ENCODE peak calls at places on chromosomes 13 and 19, in four cellular contexts. R is HCT116, B is K562, H is Panc1. V is an unnamed sample.

GRCh38 chr19:918481-919156 is 1.5 kb downstream of the KISS1R start:
- DNase-seq in R (no peak), B (no peak), H (no peak), V (no peak)

GRCh38 chr13:38872693-38873092 is 117.9 kb downstream of the STOML3 start:
- DNase-seq in R (peak; percentile 42), H (peak; percentile 13), B (peak; percentile 39), V (peak; percentile 35)

GRCh38 chr13:112744306-112745021 is 54.6 kb downstream of the ATP11A start:
- DNase-seq in B (no peak), H (no peak), R (no peak), V (no peak)

GRCh38 chr19:48997972-48998371 is 4.3 kb downstream of the RUVBL2 start:
- DNase-seq in B (peak; percentile 69), R (peak; percentile 62), H (no peak), V (peak; percentile 73)

GRCh38 chr19:13622727-13623126 is 116.4 kb upstream of the CACNA1A start:
- DNase-seq in B (no peak), H (no peak), R (no peak), V (no peak)

GRCh38 chr19:632228-633067 is 889 bp downstream of the POLRMT start:
- DNase-seq in B (peak; percentile 71), R (no peak), H (no peak), V (peak; percentile 67)

GRCh38 chr19:18419699-18420460 is 682 bp downstream of the SSBP4 start:
- DNase-seq in B (peak; percentile 34), H (no peak), R (no peak), V (peak; percentile 55)

GRCh38 chr19:24101459-24102122 is 14.6 kb downstream of the ZNF254 start:
- DNase-seq in R (no peak), B (no peak), H (no peak), V (no peak)

GRCh38 chr13:73870036-73870741 is 264.0 kb downstream of the KLF12 start:
- DNase-seq in H (no peak), R (no peak), B (no peak), V (no peak)

GRCh38 chr19:31349160-31349881 is at the start of gene TSHZ3:
- DNase-seq in H (no peak), B (peak; percentile 14), R (no peak), V (no peak)

GRCh38 chr13:58097831-58098230 is 466.3 kb downstream of the PCDH17 start:
- DNase-seq in B (no peak), R (no peak), H (no peak), V (no peak)

GRCh38 chr13:22082437-22083100 is 411.7 kb downstream of the FGF9 start:
- DNase-seq in B (no peak), H (no peak), R (no peak), V (no peak)

GRCh38 chr13:42086582-42086981 is 38.1 kb downstream of the DGKH start:
- DNase-seq in B (no peak), R (no peak), H (no peak), V (no peak)

GRCh38 chr19:34226036-34226435 is 28.3 kb upstream of the GARRE1 start:
- DNase-seq in H (no peak), R (no peak), B (no peak), V (no peak)

GRCh38 chr19:35045667-35046300 is 4.3 kb downstream of the HPN start:
- DNase-seq in B (peak; percentile 76), R (no peak), H (no peak), V (no peak)

GRCh38 chr13:99086869-99087129 is 108.9 kb upstream of the DOCK9 start:
- DNase-seq in H (no peak), R (no peak), B (no peak), V (no peak)

GRCh38 chr13:38905861-38906260 is 84.8 kb downstream of the STOML3 start:
- DNase-seq in R (no peak), H (no peak), B (no peak), V (no peak)

GRCh38 chr13:28470286-28470685 is 24.6 kb downstream of the FLT1 start:
- DNase-seq in B (no peak), H (no peak), R (no peak), V (no peak)

GRCh38 chr13:113657851-113658741 is at the start of gene ATP4B:
- DNase-seq in B (no peak), R (no peak), H (no peak), V (no peak)

GRCh38 chr19:8481191-8481590 is 21.2 kb downstream of the PRAM1 start:
- DNase-seq in B (no peak), R (no peak), H (no peak), V (no peak)

GRCh38 chr13:113668491-113668971 is 1.5 kb downstream of the GRK1 start:
- DNase-seq in B (no peak), H (no peak), R (no peak), V (no peak)

GRCh38 chr19:2982556-2982955 is 5.2 kb downstream of the TLE6 start:
- DNase-seq in R (no peak), B (no peak), H (no peak), V (no peak)

GRCh38 chr19:42198676-42199439 is 18.6 kb downstream of the DEDD2 start:
- DNase-seq in H (no peak), R (no peak), B (no peak), V (no peak)

GRCh38 chr13:74287672-74288169 is 153.5 kb upstream of the KLF12 start:
- DNase-seq in B (no peak), R (no peak), H (no peak), V (peak; percentile 89)

GRCh38 chr19:43545276-43545675 is 12.3 kb downstream of the ZNF575 start:
- DNase-seq in B (no peak), H (no peak), R (no peak), V (no peak)

GRCh38 chr19:52898101-52898500 is 666 bp upstream of the ZNF320 start:
- DNase-seq in R (no peak), B (no peak), H (no peak), V (no peak)

GRCh38 chr19:52901842-52902241 is 4.4 kb upstream of the ZNF320 start:
- DNase-seq in H (no peak), B (no peak), R (no peak), V (peak; percentile 14)

GRCh38 chr19:52896431-52897148 is 845 bp downstream of the ZNF320 start:
- DNase-seq in B (peak; percentile 58), H (no peak), R (no peak), V (no peak)

GRCh38 chr19:52897149-52897935 is at the start of gene ZNF320:
- DNase-seq in H (peak; percentile 62), B (peak; percentile 97), R (peak; percentile 85), V (no peak)
- TF ChIP-seq POLR2AphosphoS5 in H (peak; percentile 83), B (peak; percentile 92), R (peak; percentile 86), V (no peak)

GRCh38 chr19:57269515-57270250 is 10.6 kb upstream of the ZNF460 start:
- DNase-seq in B (peak; percentile 12), R (no peak), H (no peak), V (no peak)
- TF ChIP-seq TCF7L2 in B (no peak), R (no peak), H (no peak), V (no peak)

GRCh38 chr19:55301459-55302331 is 17.9 kb downstream of the BRSK1 start:
- DNase-seq in R (peak; percentile 54), B (peak; percentile 99), H (peak; percentile 55), V (peak; percentile 68)
- TF ChIP-seq POLR2AphosphoS5 in R (peak; percentile 22), B (no peak), H (peak; percentile 51), V (peak; percentile 55)

DNA sequence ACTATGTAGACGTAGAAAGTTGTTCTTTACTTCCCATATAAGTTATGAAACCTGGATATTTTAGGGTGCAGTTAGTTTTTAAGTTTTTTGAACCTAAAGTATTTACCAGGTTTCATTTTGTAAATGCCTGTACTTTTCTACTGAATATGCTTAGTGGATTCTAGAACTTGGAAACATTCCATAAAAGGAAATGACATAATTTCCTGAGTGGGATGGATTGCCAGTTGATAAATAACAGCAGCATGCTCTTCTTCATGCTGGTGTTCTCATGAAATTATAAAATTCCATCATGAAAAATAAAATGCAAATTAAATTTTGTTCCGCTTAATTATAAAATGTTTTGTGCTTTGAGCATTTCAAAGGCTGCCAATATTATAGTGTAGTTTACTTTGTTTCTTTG is 362.3 kb upstream of the PCDH20 start:
- DNase-seq in H (no peak), R (no peak), B (no peak), V (no peak)
- TF ChIP-seq TCF7L2 in H (no peak), R (no peak), B (no peak), V (no peak)

GRCh38 chr13:97127842-97128241 is 94.3 kb upstream of the MBNL2 start:
- DNase-seq in R (no peak), B (no peak), H (no peak), V (peak; percentile 40)

GRCh38 chr13:97122381-97122996 is 99.6 kb upstream of the MBNL2 start:
- DNase-seq in H (no peak), B (no peak), R (peak; percentile 85), V (no peak)

GRCh38 chr13:97124237-97124636 is 97.9 kb upstream of the MBNL2 start:
- DNase-seq in H (no peak), R (no peak), B (no peak), V (no peak)

GRCh38 chr13:97125810-97126738 is 96.1 kb upstream of the MBNL2 start:
- DNase-seq in R (no peak), H (no peak), B (no peak), V (no peak)

DNA sequence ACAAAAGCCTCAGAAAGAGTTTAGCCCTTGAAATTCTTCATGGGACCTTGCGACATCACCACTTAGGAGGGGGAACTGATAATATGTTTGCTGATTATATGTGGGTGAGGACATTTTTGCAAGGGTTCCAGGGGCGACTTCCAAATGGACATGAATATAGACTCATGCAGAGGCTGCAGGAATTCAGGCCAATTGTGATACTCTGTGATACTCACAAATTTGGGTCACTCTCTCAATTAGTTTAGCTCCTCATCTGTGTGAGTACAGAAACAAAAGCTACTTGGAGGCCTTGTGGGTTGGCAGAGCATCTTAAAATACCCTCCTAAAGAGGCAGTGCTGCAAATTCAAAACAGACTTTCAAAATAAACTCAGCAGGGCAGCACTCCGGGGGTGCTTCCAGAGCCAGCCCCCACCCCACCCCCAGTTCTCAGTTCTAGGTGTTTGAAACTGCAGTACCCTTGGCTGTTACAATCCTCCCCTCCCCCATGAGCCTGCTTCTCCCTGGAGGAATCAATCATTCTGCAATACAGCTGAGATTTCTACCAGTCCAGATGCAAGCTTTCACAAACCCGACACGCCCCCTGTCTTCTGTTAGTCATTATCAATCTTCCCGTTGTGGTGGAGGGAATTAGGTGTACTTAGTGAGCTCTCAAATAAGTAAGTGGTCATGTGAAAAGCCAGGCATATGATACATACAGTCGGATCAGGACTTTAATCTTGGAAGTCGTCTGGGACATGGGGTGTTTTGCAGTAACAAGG is 96.9 kb upstream of the MBNL2 start:
- DNase-seq in B (no peak), R (peak; percentile 75), H (no peak), V (peak; percentile 17)
- TF ChIP-seq POLR2AphosphoS5 in B (no peak), R (no peak), H (no peak), V (no peak)

DNA sequence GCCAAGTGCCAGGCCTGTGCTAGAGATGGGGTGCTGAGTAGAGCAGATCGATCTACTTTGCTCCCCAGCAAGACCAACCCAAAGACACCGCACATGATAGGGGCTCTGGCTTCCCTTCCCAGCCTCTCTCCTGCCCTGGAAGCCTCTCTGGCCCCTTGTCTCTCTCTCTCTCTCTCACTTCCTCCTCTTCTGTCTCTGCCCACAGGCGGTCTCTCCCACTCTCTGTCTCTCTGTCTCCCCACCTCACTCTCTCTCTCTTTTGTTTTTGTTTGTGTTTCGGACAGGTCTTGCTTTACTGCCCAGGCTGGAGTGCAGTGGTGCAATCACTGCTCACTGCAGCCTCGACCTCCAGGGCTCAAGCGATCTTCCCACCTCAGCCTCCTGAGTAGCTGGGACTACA is 1.3 kb downstream of the SELENOV start:
- DNase-seq in R (no peak), H (no peak), B (no peak), V (no peak)
- TF ChIP-seq TCF7L2 in R (no peak), H (no peak), B (no peak), V (no peak)